ENCODE peak calls at places on chromosome 6, in six cellular contexts. One of them, this sample, is unnamed.
A peak's percentile ranks its signal among the peaks of the same experiment; 100 is the strongest.

GRCh38 chr6:31970604-31971271 is 1.2 kb downstream of the DXO start:
- DNase-seq in foreskin melanocyte: no peak
- DNase-seq in OCI-LY7: no peak
- DNase-seq in NCI-H1930: no peak
- DNase-seq in HT1080: no peak
- DNase-seq in ELR: no peak
- DNase-seq in this sample: no peak

GRCh38 chr6:29552512-29553051 is 7.0 kb downstream of the UBD start:
- DNase-seq in NCI-H1930: no peak
- DNase-seq in ELR: peak; percentile 74
- DNase-seq in foreskin melanocyte: peak; percentile 64
- DNase-seq in HT1080: peak; percentile 16
- DNase-seq in OCI-LY7: peak; percentile 40
- DNase-seq in this sample: peak; percentile 27

GRCh38 chr6:93272201-93272600 is 147.2 kb downstream of the EPHA7 start:
- DNase-seq in ELR: no peak
- DNase-seq in OCI-LY7: no peak
- DNase-seq in NCI-H1930: no peak
- DNase-seq in foreskin melanocyte: no peak
- DNase-seq in HT1080: no peak
- DNase-seq in this sample: no peak

GRCh38 chr6:109662192-109662591 is 28.8 kb downstream of the AK9 start:
- DNase-seq in foreskin melanocyte: no peak
- DNase-seq in NCI-H1930: no peak
- DNase-seq in ELR: peak; percentile 63
- DNase-seq in OCI-LY7: no peak
- DNase-seq in HT1080: peak; percentile 63
- DNase-seq in this sample: no peak

GRCh38 chr6:147222160-147222838 is 18.1 kb downstream of the STXBP5 start:
- DNase-seq in NCI-H1930: no peak
- DNase-seq in foreskin melanocyte: no peak
- DNase-seq in OCI-LY7: no peak
- DNase-seq in HT1080: peak; percentile 7
- DNase-seq in ELR: peak; percentile 59
- DNase-seq in this sample: no peak

GRCh38 chr6:34465551-34466241 is at the start of gene PACSIN1:
- DNase-seq in NCI-H1930: peak; percentile 24
- DNase-seq in ELR: peak; percentile 37
- DNase-seq in OCI-LY7: peak; percentile 80
- DNase-seq in foreskin melanocyte: no peak
- DNase-seq in HT1080: no peak
- DNase-seq in this sample: no peak

GRCh38 chr6:85516168-85516567 is 66.3 kb downstream of the NT5E start:
- DNase-seq in OCI-LY7: no peak
- DNase-seq in foreskin melanocyte: no peak
- DNase-seq in HT1080: peak; percentile 23
- DNase-seq in NCI-H1930: no peak
- DNase-seq in ELR: peak; percentile 63
- DNase-seq in this sample: peak; percentile 6

GRCh38 chr6:37507082-37507481 is 7.4 kb upstream of the CCDC167 start:
- DNase-seq in NCI-H1930: no peak
- DNase-seq in HT1080: no peak
- DNase-seq in ELR: no peak
- DNase-seq in foreskin melanocyte: no peak
- DNase-seq in OCI-LY7: no peak
- DNase-seq in this sample: no peak

GRCh38 chr6:127516676-127517273 is 2.4 kb downstream of the MTCL3 start:
- DNase-seq in foreskin melanocyte: peak; percentile 74
- DNase-seq in OCI-LY7: peak; percentile 50
- DNase-seq in ELR: peak; percentile 75
- DNase-seq in HT1080: peak; percentile 74
- DNase-seq in NCI-H1930: peak; percentile 60
- DNase-seq in this sample: peak; percentile 66

GRCh38 chr6:45896783-45897441 is 118.7 kb downstream of the CLIC5 start:
- DNase-seq in OCI-LY7: no peak
- DNase-seq in ELR: peak; percentile 7
- DNase-seq in NCI-H1930: no peak
- DNase-seq in HT1080: peak; percentile 44
- DNase-seq in foreskin melanocyte: no peak
- DNase-seq in this sample: no peak

GRCh38 chr6:111685506-111685905 is 79.8 kb upstream of the TRAF3IP2 start:
- DNase-seq in NCI-H1930: no peak
- DNase-seq in HT1080: no peak
- DNase-seq in foreskin melanocyte: no peak
- DNase-seq in OCI-LY7: no peak
- DNase-seq in ELR: no peak
- DNase-seq in this sample: no peak

GRCh38 chr6:150229775-150230561 is 87.1 kb downstream of the PPP1R14C start:
- DNase-seq in foreskin melanocyte: no peak
- DNase-seq in OCI-LY7: no peak
- DNase-seq in ELR: peak; percentile 38
- DNase-seq in HT1080: peak; percentile 57
- DNase-seq in NCI-H1930: no peak
- DNase-seq in this sample: no peak

GRCh38 chr6:39476151-39476550 is 153.6 kb upstream of the KCNK16 start:
- DNase-seq in foreskin melanocyte: no peak
- DNase-seq in NCI-H1930: no peak
- DNase-seq in ELR: no peak
- DNase-seq in OCI-LY7: no peak
- DNase-seq in HT1080: no peak
- DNase-seq in this sample: no peak

GRCh38 chr6:108684809-108685329 is 124.2 kb downstream of the FOXO3 start:
- DNase-seq in foreskin melanocyte: no peak
- DNase-seq in ELR: peak; percentile 81
- DNase-seq in HT1080: peak; percentile 13
- DNase-seq in NCI-H1930: no peak
- DNase-seq in OCI-LY7: no peak
- DNase-seq in this sample: peak; percentile 70

GRCh38 chr6:26246057-26246456 is 118.9 kb upstream of the BTN3A2 start:
- DNase-seq in ELR: no peak
- DNase-seq in foreskin melanocyte: no peak
- DNase-seq in NCI-H1930: no peak
- DNase-seq in HT1080: no peak
- DNase-seq in OCI-LY7: no peak
- DNase-seq in this sample: no peak

GRCh38 chr6:31588871-31589650 is 3.0 kb downstream of the LST1 start:
- DNase-seq in OCI-LY7: no peak
- DNase-seq in HT1080: no peak
- DNase-seq in ELR: no peak
- DNase-seq in foreskin melanocyte: peak; percentile 46
- DNase-seq in NCI-H1930: no peak
- DNase-seq in this sample: no peak

GRCh38 chr6:127207591-127208120 is 59.0 kb upstream of the RNF146 start:
- DNase-seq in NCI-H1930: no peak
- DNase-seq in OCI-LY7: no peak
- DNase-seq in ELR: peak; percentile 56
- DNase-seq in HT1080: peak; percentile 69
- DNase-seq in foreskin melanocyte: peak; percentile 71
- DNase-seq in this sample: peak; percentile 45

GRCh38 chr6:43803783-43804549 is 34.0 kb downstream of the VEGFA start:
- DNase-seq in OCI-LY7: no peak
- DNase-seq in foreskin melanocyte: no peak
- DNase-seq in HT1080: peak; percentile 52
- DNase-seq in ELR: peak; percentile 58
- DNase-seq in NCI-H1930: no peak
- DNase-seq in this sample: no peak

GRCh38 chr6:169243661-169244060 is 10.0 kb downstream of the THBS2 start:
- DNase-seq in HT1080: no peak
- DNase-seq in foreskin melanocyte: no peak
- DNase-seq in OCI-LY7: no peak
- DNase-seq in ELR: no peak
- DNase-seq in NCI-H1930: no peak
- DNase-seq in this sample: no peak

GRCh38 chr6:128711149-128711548 is 171.8 kb upstream of the LAMA2 start:
- DNase-seq in ELR: no peak
- DNase-seq in OCI-LY7: no peak
- DNase-seq in foreskin melanocyte: no peak
- DNase-seq in NCI-H1930: no peak
- DNase-seq in HT1080: no peak
- DNase-seq in this sample: no peak

GRCh38 chr6:119034827-119035458 is 43.5 kb downstream of the FAM184A start:
- DNase-seq in HT1080: no peak
- DNase-seq in NCI-H1930: no peak
- DNase-seq in ELR: no peak
- DNase-seq in foreskin melanocyte: no peak
- DNase-seq in OCI-LY7: no peak
- DNase-seq in this sample: no peak

GRCh38 chr6:124968401-124968800 is 6.2 kb downstream of the RNF217 start:
- DNase-seq in HT1080: no peak
- DNase-seq in foreskin melanocyte: no peak
- DNase-seq in OCI-LY7: no peak
- DNase-seq in ELR: peak; percentile 19
- DNase-seq in NCI-H1930: no peak
- DNase-seq in this sample: no peak

GRCh38 chr6:43970913-43971775 is 156.1 kb downstream of the MRPL14 start:
- DNase-seq in OCI-LY7: no peak
- DNase-seq in foreskin melanocyte: no peak
- DNase-seq in NCI-H1930: no peak
- DNase-seq in HT1080: no peak
- DNase-seq in ELR: no peak
- DNase-seq in this sample: no peak

GRCh38 chr6:106272289-106272688 is 53.3 kb downstream of the ATG5 start:
- DNase-seq in foreskin melanocyte: no peak
- DNase-seq in ELR: no peak
- DNase-seq in HT1080: no peak
- DNase-seq in NCI-H1930: no peak
- DNase-seq in OCI-LY7: no peak
- DNase-seq in this sample: no peak

GRCh38 chr6:31441368-31442267 is 38.2 kb downstream of the MICA start:
- DNase-seq in NCI-H1930: peak; percentile 73
- DNase-seq in foreskin melanocyte: peak; percentile 40
- DNase-seq in OCI-LY7: peak; percentile 78
- DNase-seq in HT1080: peak; percentile 48
- DNase-seq in ELR: peak; percentile 81
- DNase-seq in this sample: peak; percentile 68

GRCh38 chr6:106688177-106688951 is 59.0 kb downstream of the QRSL1 start:
- DNase-seq in foreskin melanocyte: no peak
- DNase-seq in HT1080: no peak
- DNase-seq in OCI-LY7: peak; percentile 59
- DNase-seq in ELR: peak; percentile 13
- DNase-seq in NCI-H1930: no peak
- DNase-seq in this sample: no peak

GRCh38 chr6:137999815-138000214 is 107.4 kb downstream of the PERP start:
- DNase-seq in foreskin melanocyte: no peak
- DNase-seq in NCI-H1930: no peak
- DNase-seq in ELR: no peak
- DNase-seq in OCI-LY7: no peak
- DNase-seq in HT1080: no peak
- DNase-seq in this sample: no peak

GRCh38 chr6:169799474-169799926 is 48.1 kb downstream of the ERMARD start:
- DNase-seq in foreskin melanocyte: peak; percentile 37
- DNase-seq in OCI-LY7: no peak
- DNase-seq in HT1080: no peak
- DNase-seq in NCI-H1930: no peak
- DNase-seq in ELR: no peak
- DNase-seq in this sample: no peak

GRCh38 chr6:118660218-118660569 is 8.8 kb upstream of the CEP85L start:
- DNase-seq in HT1080: no peak
- DNase-seq in NCI-H1930: no peak
- DNase-seq in foreskin melanocyte: no peak
- DNase-seq in ELR: peak; percentile 7
- DNase-seq in OCI-LY7: no peak
- DNase-seq in this sample: no peak

GRCh38 chr6:5208039-5208438 is 52.7 kb downstream of the LYRM4 start:
- DNase-seq in HT1080: no peak
- DNase-seq in ELR: no peak
- DNase-seq in OCI-LY7: peak; percentile 41
- DNase-seq in NCI-H1930: no peak
- DNase-seq in foreskin melanocyte: no peak
- DNase-seq in this sample: no peak

GRCh38 chr6:11766589-11767450 is 11.8 kb downstream of the ADTRP start:
- DNase-seq in ELR: peak; percentile 99
- DNase-seq in OCI-LY7: no peak
- DNase-seq in NCI-H1930: no peak
- DNase-seq in foreskin melanocyte: peak; percentile 92
- DNase-seq in HT1080: peak; percentile 97
- DNase-seq in this sample: peak; percentile 91

GRCh38 chr6:28408076-28408802 is 8.7 kb upstream of the ZSCAN12 start:
- DNase-seq in OCI-LY7: no peak
- DNase-seq in NCI-H1930: no peak
- DNase-seq in ELR: peak; percentile 11
- DNase-seq in foreskin melanocyte: no peak
- DNase-seq in HT1080: no peak
- DNase-seq in this sample: no peak

GRCh38 chr6:133396630-133397335 is 155.6 kb downstream of the EYA4 start:
- DNase-seq in HT1080: peak; percentile 7
- DNase-seq in OCI-LY7: no peak
- DNase-seq in ELR: no peak
- DNase-seq in foreskin melanocyte: no peak
- DNase-seq in NCI-H1930: no peak
- DNase-seq in this sample: no peak

GRCh38 chr6:2957696-2958330 is 13.6 kb downstream of the SERPINB6 start:
- DNase-seq in HT1080: no peak
- DNase-seq in ELR: no peak
- DNase-seq in foreskin melanocyte: no peak
- DNase-seq in NCI-H1930: no peak
- DNase-seq in OCI-LY7: no peak
- DNase-seq in this sample: no peak

GRCh38 chr6:169474362-169474761 is 220.7 kb upstream of the THBS2 start:
- DNase-seq in HT1080: no peak
- DNase-seq in ELR: no peak
- DNase-seq in foreskin melanocyte: no peak
- DNase-seq in NCI-H1930: no peak
- DNase-seq in OCI-LY7: no peak
- DNase-seq in this sample: no peak

GRCh38 chr6:7176208-7176607 is 68.4 kb downstream of the RREB1 start:
- DNase-seq in OCI-LY7: no peak
- DNase-seq in HT1080: no peak
- DNase-seq in foreskin melanocyte: peak; percentile 76
- DNase-seq in ELR: no peak
- DNase-seq in NCI-H1930: no peak
- DNase-seq in this sample: no peak

GRCh38 chr6:130515306-130515705 is 149.5 kb downstream of the TMEM200A start:
- DNase-seq in foreskin melanocyte: no peak
- DNase-seq in HT1080: no peak
- DNase-seq in OCI-LY7: no peak
- DNase-seq in NCI-H1930: no peak
- DNase-seq in ELR: no peak
- DNase-seq in this sample: peak; percentile 7

GRCh38 chr6:54633601-54634000 is 213.0 kb upstream of the FAM83B start:
- DNase-seq in ELR: no peak
- DNase-seq in foreskin melanocyte: no peak
- DNase-seq in OCI-LY7: no peak
- DNase-seq in NCI-H1930: no peak
- DNase-seq in HT1080: no peak
- DNase-seq in this sample: no peak